ENCODE peak calls at places on chromosomes 6 and 20, in seven cellular contexts. E is coronary artery; V is keratinocyte; Q is CD8-positive, alpha-beta memory T cell; B is fibroblast of pulmonary artery; I is PC-3; Z is AG04450. S is an unnamed sample.

GRCh38 chr6:11007715-11008608 is 36.1 kb downstream of the ELOVL2 start:
- DNase-seq in Q (no peak), Z (no peak), B (peak; percentile 66), E (no peak), V (no peak), I (peak; percentile 79), S (peak; percentile 16)

GRCh38 chr20:17399303-17399985 is 131.7 kb downstream of the BFSP1 start:
- DNase-seq in B (no peak), E (no peak), Z (no peak), V (no peak), Q (no peak), I (no peak), S (no peak)

GRCh38 chr6:93454533-93454932 is 35.2 kb upstream of the EPHA7 start:
- DNase-seq in V (no peak), Q (no peak), B (no peak), E (no peak), Z (no peak), I (no peak), S (no peak)

GRCh38 chr20:38805502-38805957 is at the start of gene PPP1R16B:
- DNase-seq in B (peak; percentile 36), Z (no peak), I (no peak), Q (peak; percentile 77), E (no peak), V (no peak), S (no peak)

GRCh38 chr6:53044071-53044470 is 21.1 kb upstream of the FBXO9 start:
- DNase-seq in Z (no peak), I (no peak), B (peak; percentile 54), E (no peak), Q (no peak), V (no peak), S (no peak)

GRCh38 chr6:113381232-113381631 is 475.9 kb upstream of the MARCKS start:
- DNase-seq in V (no peak), Q (no peak), I (peak; percentile 7), Z (no peak), B (no peak), E (no peak), S (no peak)

GRCh38 chr6:25070547-25071366 is 135.0 kb upstream of the RIPOR2 start:
- DNase-seq in Q (peak; percentile 70), E (peak; percentile 75), Z (peak; percentile 72), I (peak; percentile 85), B (peak; percentile 92), V (peak; percentile 57), S (no peak)

GRCh38 chr20:47905628-47906487 is 120.6 kb upstream of the SULF2 start:
- DNase-seq in I (no peak), V (no peak), E (no peak), B (no peak), Q (no peak), Z (no peak), S (no peak)

GRCh38 chr6:56642366-56643261 is at the start of gene DST:
- DNase-seq in B (peak; percentile 94), Q (no peak), Z (peak; percentile 83), V (peak; percentile 85), E (no peak), I (peak; percentile 93), S (peak; percentile 81)

GRCh38 chr20:13344671-13345070 is 123.6 kb downstream of the ISM1 start:
- DNase-seq in E (no peak), B (no peak), I (no peak), V (no peak), Q (no peak), Z (no peak), S (no peak)

GRCh38 chr20:63627700-63628245 is 872 bp upstream of the GMEB2 start:
- DNase-seq in B (no peak), Q (no peak), E (no peak), Z (no peak), I (no peak), V (no peak), S (no peak)

GRCh38 chr6:17962436-17963031 is 24.9 kb downstream of the KIF13A start:
- DNase-seq in I (no peak), Q (no peak), B (peak; percentile 90), Z (peak; percentile 91), E (no peak), V (peak; percentile 79), S (peak; percentile 88)

GRCh38 chr6:99885051-99885450 is 109.0 kb downstream of the MCHR2 start:
- DNase-seq in Q (no peak), E (no peak), I (peak; percentile 29), V (no peak), Z (no peak), B (no peak), S (no peak)

GRCh38 chr6:113103618-113104390 is 753.3 kb upstream of the MARCKS start:
- DNase-seq in I (peak; percentile 11), V (no peak), Q (no peak), E (no peak), Z (peak; percentile 23), B (peak; percentile 65), S (peak; percentile 85)

DNA sequence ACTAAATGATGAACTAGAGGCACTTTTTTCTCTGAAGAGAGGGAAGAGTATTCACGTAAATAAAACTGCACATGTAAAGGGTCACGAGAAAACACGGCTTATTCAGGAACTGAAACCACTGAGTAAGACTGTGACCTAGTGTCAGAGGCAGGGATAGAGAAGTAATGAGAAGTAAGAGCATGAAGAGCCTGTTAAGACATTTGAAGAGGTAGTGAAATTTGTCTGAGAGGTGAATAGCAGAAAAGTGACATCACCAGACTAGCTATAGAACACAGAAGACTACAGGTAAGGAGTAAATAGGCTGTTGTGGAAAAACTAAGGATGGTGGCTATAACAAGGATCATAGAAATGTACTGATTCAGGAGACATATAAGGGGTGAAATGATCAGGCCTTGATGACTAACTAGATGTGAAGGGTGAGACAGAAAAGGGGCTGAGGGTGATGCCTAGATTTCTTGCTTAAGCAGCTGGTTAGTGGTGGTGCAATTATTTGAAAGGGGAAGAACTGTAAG is 76.8 kb downstream of the REV3L start:
- DNase-seq in Z (no peak), E (no peak), Q (no peak), I (no peak), B (no peak), V (no peak), S (no peak)
- H3K4me3 ChIP-seq in Z (no peak overlapping the region), E (no peak overlapping the region), Q (no peak overlapping the region), I (no peak overlapping the region), B (no peak overlapping the region), V (no peak overlapping the region), S (no peak overlapping the region)

GRCh38 chr6:165805067-165805525 is 142.1 kb upstream of the PDE10A start:
- DNase-seq in Q (no peak), I (no peak), Z (no peak), B (no peak), E (no peak), V (no peak), S (no peak)

GRCh38 chr6:165806126-165806810 is 143.2 kb upstream of the PDE10A start:
- DNase-seq in Q (no peak), Z (no peak), V (no peak), B (no peak), I (no peak), E (no peak), S (no peak)

GRCh38 chr6:165807249-165807951 is 144.4 kb upstream of the PDE10A start:
- DNase-seq in Z (no peak), B (no peak), E (no peak), V (no peak), I (no peak), Q (no peak), S (no peak)

GRCh38 chr6:165805604-165806003 is 142.6 kb upstream of the PDE10A start:
- DNase-seq in Q (no peak), I (no peak), E (no peak), B (no peak), V (no peak), Z (no peak), S (no peak)

GRCh38 chr6:165804331-165805066 is 141.5 kb upstream of the PDE10A start:
- DNase-seq in Q (no peak), V (no peak), E (no peak), B (peak; percentile 44), I (no peak), Z (no peak), S (no peak)
- H3K4me3 ChIP-seq in Q (no peak overlapping the region), V (no peak overlapping the region), E (peak overlapping the region; percentile 69), B (peak overlapping the region; percentile 40), I (no peak overlapping the region), Z (peak overlapping the region; percentile 20), S (peak overlapping the region; percentile 36)

GRCh38 chr20:58718121-58718563 is 25.5 kb downstream of the NPEPL1 start:
- DNase-seq in Z (no peak), V (no peak), E (peak; percentile 64), Q (no peak), I (no peak), B (no peak), S (no peak)

GRCh38 chr20:58718729-58719128 is 26.1 kb downstream of the NPEPL1 start:
- DNase-seq in E (no peak), Q (no peak), I (no peak), V (no peak), B (no peak), Z (no peak), S (no peak)

GRCh38 chr20:58719971-58720371 is 27.4 kb downstream of the NPEPL1 start:
- DNase-seq in I (peak; percentile 12), E (no peak), B (no peak), V (no peak), Z (no peak), Q (no peak), S (no peak)

GRCh38 chr20:58720890-58721289 is 28.3 kb downstream of the NPEPL1 start:
- DNase-seq in B (no peak), V (no peak), Q (no peak), I (no peak), Z (no peak), E (no peak), S (no peak)

DNA sequence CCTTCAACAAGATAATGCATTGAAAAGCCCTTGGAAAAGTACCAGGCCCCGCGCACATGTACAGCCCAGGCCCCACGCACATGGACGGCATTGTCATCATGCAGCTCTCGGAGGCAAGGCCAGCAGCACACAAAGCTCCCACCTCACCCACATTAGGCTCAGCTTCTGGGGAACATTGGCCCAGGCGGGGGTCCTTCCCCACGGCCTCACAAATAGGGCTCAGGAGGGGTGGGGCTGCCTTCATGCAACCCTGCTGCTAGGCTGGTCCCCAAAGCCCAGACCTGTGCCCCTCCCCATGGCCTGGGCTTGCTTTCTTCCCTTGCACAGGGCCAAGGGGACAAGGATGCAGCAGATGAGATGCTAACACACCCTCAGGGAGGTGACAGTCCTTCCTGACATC is 26.7 kb downstream of the NPEPL1 start:
- DNase-seq in E (peak; percentile 69), V (no peak), Z (no peak), Q (no peak), B (no peak), I (no peak), S (no peak)
- H3K4me3 ChIP-seq in E (no peak overlapping the region), V (no peak overlapping the region), Z (no peak overlapping the region), Q (no peak overlapping the region), B (no peak overlapping the region), I (no peak overlapping the region), S (no peak overlapping the region)

DNA sequence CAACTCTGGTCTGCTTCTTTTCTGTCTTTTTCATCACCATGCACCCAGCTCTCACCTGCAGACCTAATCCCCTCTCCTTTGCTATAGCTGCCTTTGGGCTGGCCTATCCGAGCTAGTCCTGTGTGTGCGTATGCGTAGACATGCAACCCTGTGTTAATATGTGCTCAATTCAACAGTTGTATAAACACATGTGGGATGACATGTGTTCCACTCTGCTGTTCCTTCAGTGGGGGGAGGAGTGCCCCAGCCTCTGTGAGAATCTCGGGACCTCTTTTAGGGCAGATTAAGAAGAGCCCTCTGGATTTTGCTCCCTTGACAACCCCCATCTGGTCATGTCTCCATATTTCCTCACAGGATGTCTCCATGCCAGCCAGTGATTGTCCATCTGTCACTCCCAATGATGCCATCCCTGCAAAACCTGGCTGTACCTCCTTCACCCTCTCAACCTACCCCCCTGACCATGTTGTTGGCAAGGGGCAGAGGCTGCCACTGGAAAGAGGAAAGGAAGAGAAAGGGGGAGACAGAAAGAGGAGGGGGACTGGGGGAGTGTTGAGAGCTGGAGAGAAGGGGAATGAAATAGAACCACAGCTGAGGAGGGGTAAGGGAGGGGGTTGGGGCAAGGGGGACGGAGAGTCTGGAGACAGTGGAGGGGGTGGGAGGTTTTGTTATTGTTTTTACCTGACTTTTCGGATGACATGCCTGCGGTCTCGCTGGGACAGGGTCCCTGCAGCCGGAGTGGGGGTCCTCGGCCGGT is 431 bp downstream of the PRRT1 start:
- DNase-seq in Z (no peak), I (no peak), B (no peak), Q (no peak), E (no peak), V (no peak), S (no peak)
- H3K4me3 ChIP-seq in Z (peak overlapping the region; percentile 60), I (no peak overlapping the region), B (peak overlapping the region; percentile 96), Q (peak overlapping the region; percentile 17), E (peak overlapping the region; percentile 97), V (no peak overlapping the region), S (peak overlapping the region; percentile 78)

S was measured in skeletal muscle cell.